ENCODE peak calls at places on chromosomes 1 and 21, in five cellular contexts. Q, N, U, O and B are unnamed samples.

GRCh38 chr1:25914074-25914995 is 8.1 kb upstream of the STMN1 start:
- DNase-seq in Q (no peak), N (no peak), U (no peak), O (no peak), B (no peak)

GRCh38 chr1:158506369-158506987 is 34.5 kb downstream of the OR10R2 start:
- DNase-seq in Q (no peak), N (peak; percentile 60), U (no peak), O (no peak), B (no peak)

GRCh38 chr1:98201640-98202039 is 280.8 kb upstream of the DPYD start:
- DNase-seq in Q (no peak), N (peak; percentile 69), U (no peak), O (peak; percentile 53), B (no peak)

GRCh38 chr1:210232524-210233215 is at the start of gene SERTAD4:
- DNase-seq in Q (no peak), N (peak; percentile 35), U (peak; percentile 32), O (no peak), B (peak; percentile 51)

GRCh38 chr1:110161165-110161564 is 10.9 kb downstream of the SLC6A17 start:
- DNase-seq in Q (no peak), N (no peak), U (no peak), O (no peak), B (no peak)

GRCh38 chr1:202462342-202463076 is 114.0 kb downstream of the PPP1R12B start:
- DNase-seq in Q (no peak), N (no peak), U (no peak), O (no peak), B (no peak)

GRCh38 chr1:33169290-33170055 is 12.4 kb downstream of the TRIM62 start:
- DNase-seq in Q (no peak), N (peak; percentile 20), U (no peak), O (no peak), B (no peak)

GRCh38 chr1:27725374-27726172 is at the start of gene FAM76A:
- DNase-seq in Q (peak; percentile 94), N (peak; percentile 100), U (peak; percentile 100), O (peak; percentile 99), B (peak; percentile 99)

GRCh38 chr1:41889506-41890414 is 29.0 kb downstream of the HIVEP3 start:
- DNase-seq in Q (no peak), N (no peak), U (no peak), O (no peak), B (no peak)

GRCh38 chr1:237859014-237859413 is 31.7 kb downstream of the ZP4 start:
- DNase-seq in Q (no peak), N (no peak), U (no peak), O (no peak), B (no peak)

GRCh38 chr21:26546698-26547097 is 26.4 kb downstream of the CYYR1 start:
- DNase-seq in Q (no peak), N (no peak), U (peak; percentile 53), O (no peak), B (no peak)

GRCh38 chr1:9553736-9554144 is 14.5 kb downstream of the SLC25A33 start:
- DNase-seq in Q (no peak), N (no peak), U (no peak), O (no peak), B (no peak)

GRCh38 chr1:162168935-162169545 is 99.5 kb downstream of the NOS1AP start:
- DNase-seq in Q (no peak), N (no peak), U (no peak), O (no peak), B (no peak)

GRCh38 chr1:37243368-37244082 is 209.2 kb upstream of the GRIK3 start:
- DNase-seq in Q (no peak), N (no peak), U (no peak), O (no peak), B (no peak)

GRCh38 chr21:44261675-44262295 is at the start of gene DNMT3L:
- DNase-seq in Q (no peak), N (no peak), U (no peak), O (no peak), B (no peak)

GRCh38 chr1:228430243-228430642 is 13.6 kb upstream of the TRIM17 start:
- DNase-seq in Q (no peak), N (no peak), U (no peak), O (no peak), B (no peak)

GRCh38 chr21:39430457-39430856 is 15.1 kb downstream of the LCA5L start:
- DNase-seq in Q (no peak), N (no peak), U (no peak), O (no peak), B (no peak)

GRCh38 chr1:199010933-199011332 is 372.1 kb downstream of the PTPRC start:
- DNase-seq in Q (no peak), N (no peak), U (no peak), O (peak; percentile 11), B (no peak)

GRCh38 chr1:112507896-112508241 is 896 bp upstream of the WNT2B start:
- DNase-seq in Q (no peak), N (no peak), U (no peak), O (no peak), B (no peak)

GRCh38 chr1:42963378-42964005 is 4.8 kb upstream of the SLC2A1 start:
- DNase-seq in Q (no peak), N (peak; percentile 69), U (no peak), O (peak; percentile 89), B (no peak)

GRCh38 chr1:55703726-55704363 is 488.7 kb upstream of the USP24 start:
- DNase-seq in Q (no peak), N (no peak), U (no peak), O (no peak), B (no peak)

GRCh38 chr1:69436151-69436550 is 131.6 kb upstream of the LRRC7 start:
- DNase-seq in Q (no peak), N (no peak), U (no peak), O (no peak), B (no peak)

GRCh38 chr1:89041055-89041707 is 18.5 kb upstream of the GBP3 start:
- DNase-seq in Q (no peak), N (peak; percentile 58), U (no peak), O (no peak), B (no peak)

GRCh38 chr1:221449801-221450470 is 292.0 kb downstream of the DUSP10 start:
- DNase-seq in Q (no peak), N (peak; percentile 56), U (no peak), O (no peak), B (no peak)
- H3K4me3 ChIP-seq in Q (no peak overlapping the region), N (no peak overlapping the region), U (no peak overlapping the region), O (no peak overlapping the region), B (no peak overlapping the region)

GRCh38 chr1:156500578-156500846 is at the start of gene MEF2D:
- DNase-seq in Q (no peak), N (no peak), U (no peak), O (no peak), B (no peak)
- TF ChIP-seq CTCF in Q (no peak), N (no peak), U (no peak), O (no peak), B (no peak)

GRCh38 chr21:37916795-37917142 is 512 bp upstream of the KCNJ6 start:
- DNase-seq in Q (no peak), N (no peak), U (no peak), O (no peak), B (no peak)
- H3K4me3 ChIP-seq in Q (no peak overlapping the region), N (no peak overlapping the region), U (no peak overlapping the region), O (peak overlapping the region; percentile 41), B (peak overlapping the region; percentile 38)

DNA sequence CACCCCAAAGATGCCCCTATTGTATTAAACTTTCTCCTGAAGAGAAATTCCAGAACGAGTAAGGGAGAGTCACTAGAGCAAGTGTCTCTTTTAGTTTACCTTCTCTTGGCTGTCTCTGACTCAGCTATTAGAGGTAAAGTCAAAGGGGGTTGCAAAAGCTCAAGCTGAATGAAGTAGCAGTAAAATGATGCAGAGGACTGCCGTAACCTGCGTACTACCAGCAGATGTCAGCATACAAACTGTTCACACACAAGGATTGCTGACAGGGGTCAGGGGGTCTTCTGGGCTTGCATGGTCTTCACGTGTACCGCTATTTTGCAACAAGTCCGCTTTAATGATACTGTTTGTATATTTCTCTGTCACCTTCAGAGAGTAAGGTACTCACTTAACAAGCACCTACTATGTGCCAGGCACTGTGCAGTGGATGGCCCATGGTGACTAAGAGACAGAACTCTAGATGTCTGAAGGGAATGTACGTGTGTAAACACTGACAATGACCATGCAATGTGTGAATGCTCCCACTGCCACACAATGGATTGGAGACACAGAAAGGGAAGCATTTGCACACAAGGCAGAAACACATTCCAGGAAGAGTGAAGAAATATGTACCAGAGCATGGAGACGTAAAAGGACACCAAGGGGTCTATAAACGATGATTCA is 34.9 kb downstream of the CHML start:
- DNase-seq in Q (no peak), N (peak; percentile 33), U (no peak), O (no peak), B (no peak)
- TF ChIP-seq CTCF in Q (no peak), N (peak; percentile 37), U (no peak), O (peak; percentile 22), B (no peak)

GRCh38 chr1:180235077-180235501 is 5.0 kb downstream of the LHX4 start:
- DNase-seq in Q (no peak), N (no peak), U (no peak), O (no peak), B (peak; percentile 65)
- H3K4me3 ChIP-seq in Q (peak overlapping the region; percentile 50), N (no peak overlapping the region), U (no peak overlapping the region), O (no peak overlapping the region), B (peak overlapping the region; percentile 22)

DNA sequence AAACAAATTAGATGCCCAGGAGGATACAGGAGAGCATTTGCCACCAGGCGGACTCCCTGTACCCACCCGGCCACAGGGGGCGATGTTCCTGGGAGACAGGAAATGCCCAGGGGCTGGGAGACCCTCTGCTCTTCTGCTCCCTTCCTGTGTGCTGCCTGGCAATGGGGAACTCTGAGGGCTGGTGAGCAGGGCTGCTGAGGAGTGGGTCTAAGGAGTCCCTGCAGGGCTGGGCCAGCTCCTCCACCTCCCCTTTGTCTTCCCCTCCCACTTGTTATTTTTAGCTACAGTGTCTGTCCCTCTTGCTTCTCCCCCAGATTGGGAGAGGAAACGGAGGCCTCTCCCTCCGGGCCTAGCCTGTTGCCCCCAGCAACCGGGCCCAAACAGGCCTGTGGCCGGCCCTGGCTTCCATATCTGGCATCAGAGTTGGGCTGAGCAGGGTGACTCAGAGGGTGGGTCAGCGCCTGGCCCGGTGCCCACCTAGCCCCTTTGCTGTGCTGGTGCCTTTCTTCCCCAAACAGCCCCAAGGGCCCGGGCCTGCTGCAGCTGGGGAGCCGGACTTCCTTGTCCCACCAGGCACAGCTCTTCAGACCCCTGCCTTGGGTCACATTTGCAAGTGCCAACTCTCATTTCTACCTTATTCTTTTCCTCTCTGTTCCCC is 11.7 kb downstream of the LMNA start:
- DNase-seq in Q (peak; percentile 90), N (peak; percentile 97), U (peak; percentile 91), O (peak; percentile 90), B (peak; percentile 96)
- TF ChIP-seq CTCF in Q (peak; percentile 40), N (peak; percentile 54), U (peak; percentile 37), O (peak; percentile 57), B (peak; percentile 31)